ENCODE peak calls at places on chromosomes 16 and 17, in seven cellular contexts. Y is GM12878, V is ovary, P is tibial nerve, B is H1, D is A549, S is stomach. I is an unnamed sample.

GRCh38 chr16:80202831-80203230 is 338.0 kb upstream of the DYNLRB2 start:
- DNase-seq in S (no peak), P (no peak), B (no peak), V (no peak), Y (no peak), D (no peak), I (no peak)

GRCh38 chr17:55237268-55237667 is 27.5 kb upstream of the HLF start:
- DNase-seq in Y (no peak), B (no peak), S (no peak), V (no peak), D (no peak), P (no peak), I (no peak)

GRCh38 chr16:88088161-88088581 is 136.9 kb downstream of the BANP start:
- DNase-seq in D (no peak), Y (no peak), P (no peak), S (no peak), B (no peak), V (no peak), I (no peak)

GRCh38 chr16:1098266-1098991 is 2.4 kb upstream of the C1QTNF8 start:
- DNase-seq in P (no peak), D (no peak), Y (no peak), B (no peak), V (no peak), S (no peak), I (no peak)

GRCh38 chr16:275041-275621 is 613 bp downstream of the RGS11 start:
- DNase-seq in D (no peak), V (no peak), S (no peak), P (no peak), B (no peak), Y (no peak), I (no peak)

GRCh38 chr17:66944365-66945203 is 19.9 kb upstream of the CACNG4 start:
- DNase-seq in V (no peak), Y (no peak), S (no peak), P (no peak), B (no peak), D (no peak), I (no peak)

GRCh38 chr16:65769776-65770438 is 596.6 kb upstream of the CDH5 start:
- DNase-seq in P (no peak), Y (no peak), V (no peak), B (no peak), D (no peak), S (no peak), I (no peak)

GRCh38 chr17:42598905-42599304 is 10.3 kb downstream of the RETREG3 start:
- DNase-seq in Y (no peak), P (no peak), D (no peak), B (no peak), S (peak), V (no peak), I (no peak)

GRCh38 chr17:11023639-11024479 is 186.0 kb upstream of the PIRT start:
- DNase-seq in S (no peak), Y (no peak), V (no peak), D (no peak), P (no peak), B (no peak), I (no peak)

GRCh38 chr17:11031787-11032186 is 193.9 kb upstream of the PIRT start:
- DNase-seq in S (no peak), D (peak), Y (no peak), V (no peak), P (no peak), B (peak), I (no peak)

GRCh38 chr17:11026903-11027302 is 189.0 kb upstream of the PIRT start:
- DNase-seq in D (no peak), Y (no peak), P (no peak), B (no peak), S (no peak), V (no peak), I (no peak)

GRCh38 chr17:11028349-11028748 is 190.5 kb upstream of the PIRT start:
- DNase-seq in B (no peak), D (no peak), P (no peak), Y (no peak), S (no peak), V (no peak), I (no peak)
- TF ChIP-seq EP300 in B (no peak), D (no peak), P (no peak), Y (no peak), S (no peak), V (no peak), I (no peak)

DNA sequence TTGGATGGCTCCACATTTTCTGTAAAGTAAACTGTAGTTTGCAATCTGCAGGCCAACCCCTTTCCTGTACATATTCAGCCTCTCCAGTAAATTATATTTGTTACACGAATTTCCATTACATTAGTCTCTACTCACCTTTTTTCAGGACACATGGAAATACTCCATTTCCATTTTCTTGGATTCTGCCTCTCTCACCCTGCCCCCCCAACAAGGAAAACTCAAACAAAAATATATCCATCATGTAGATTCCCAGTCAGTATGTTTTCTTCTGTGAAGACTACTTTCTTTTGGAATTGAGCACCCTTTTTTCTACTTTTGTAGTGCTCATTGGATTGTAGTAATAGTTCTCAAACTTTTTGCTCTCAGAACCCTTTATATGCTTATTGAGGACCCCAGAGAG is 2.9 kb downstream of the PPM1D start:
- DNase-seq in V (no peak), B (no peak), Y (no peak), S (no peak), P (no peak), D (no peak), I (no peak)
- H3K4me3 ChIP-seq in V (peak), B (peak), Y (peak), S (peak), P (peak), D (peak), I (peak)

DNA sequence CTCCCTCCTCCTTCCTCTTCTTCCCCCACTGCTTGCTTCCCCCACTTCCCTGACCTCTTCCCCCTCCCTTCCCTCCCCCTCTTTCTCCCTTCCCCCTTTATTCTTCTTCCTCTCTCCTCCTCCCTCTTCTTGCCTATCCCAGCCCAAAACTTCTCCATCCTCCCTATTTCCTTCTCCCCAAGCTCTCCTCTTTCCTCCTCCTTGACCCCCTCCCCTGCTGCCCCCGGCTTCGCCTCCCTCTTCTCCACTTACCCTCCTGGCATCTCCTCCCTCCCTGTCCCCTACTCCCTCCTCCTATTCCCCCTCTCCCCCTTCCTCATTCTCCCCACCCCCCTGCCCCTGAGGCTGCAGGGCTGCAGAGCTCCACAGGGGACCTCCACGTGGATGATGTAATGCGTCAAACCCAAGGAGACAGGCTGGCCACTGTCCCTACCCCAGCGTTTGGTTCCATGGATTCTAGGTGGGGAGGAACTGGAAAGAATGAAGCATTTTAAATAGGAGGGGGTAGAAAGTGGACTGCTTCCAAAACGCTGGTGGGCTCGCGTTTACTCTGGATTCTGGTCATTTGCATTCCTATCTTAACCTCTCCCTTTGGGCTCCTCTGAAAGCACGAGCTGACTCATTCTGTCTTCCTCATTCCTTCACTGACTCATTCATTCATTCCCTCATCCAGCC is 687 bp upstream of the COTL1 start:
- DNase-seq in B (peak), V (peak), P (no peak), D (peak), S (no peak), Y (no peak), I (no peak)
- TF ChIP-seq EP300 in B (no peak), V (no peak), P (no peak), D (no peak), S (no peak), Y (no peak), I (no peak)

DNA sequence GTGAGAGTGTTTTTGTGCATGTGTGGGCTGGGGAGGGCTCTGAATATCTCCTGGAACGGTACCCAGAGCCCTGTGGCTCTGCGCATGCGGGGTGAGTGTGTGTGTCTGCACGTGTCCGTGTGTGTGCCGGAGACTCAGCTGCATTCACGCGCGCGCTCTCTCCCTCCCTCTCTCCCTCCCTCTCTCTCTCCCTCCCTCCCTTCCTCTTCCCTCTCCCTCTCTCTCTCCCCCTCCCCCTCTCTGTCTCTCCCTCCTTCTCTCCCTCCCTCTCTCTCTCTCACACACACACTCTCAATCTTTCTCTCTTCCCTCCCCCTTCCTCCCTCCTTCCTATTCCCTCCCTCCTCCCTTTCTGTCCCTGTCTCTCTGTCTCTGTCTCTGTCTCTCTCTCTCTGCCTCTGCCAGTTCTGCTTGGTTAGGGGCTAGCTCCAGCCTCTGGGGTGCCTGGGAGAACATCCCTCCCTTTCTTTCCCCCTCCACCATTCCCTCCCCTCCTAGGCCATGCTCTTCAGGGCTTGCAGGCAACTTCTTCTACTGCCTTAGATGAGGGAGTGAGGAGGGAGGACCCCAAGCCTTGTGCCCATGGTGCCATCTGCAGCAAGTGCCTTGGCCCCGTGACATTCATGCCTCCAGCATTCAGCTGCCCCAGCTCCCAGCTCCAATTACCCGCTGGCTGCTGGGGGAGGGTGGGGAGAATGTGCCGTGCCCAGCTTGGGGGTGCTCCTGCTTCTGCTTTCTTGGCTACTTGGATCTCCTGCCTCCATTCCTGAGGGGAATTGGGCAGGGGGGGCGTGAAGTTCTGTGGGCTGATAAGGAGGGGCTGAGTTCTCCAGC is 6.4 kb downstream of the THRA start:
- DNase-seq in S (peak), Y (peak), P (peak), B (no peak), D (no peak), V (peak), I (peak)
- H3K4me3 ChIP-seq in S (peak), Y (no peak), P (peak), B (peak), D (peak), V (peak), I (peak)

DNA sequence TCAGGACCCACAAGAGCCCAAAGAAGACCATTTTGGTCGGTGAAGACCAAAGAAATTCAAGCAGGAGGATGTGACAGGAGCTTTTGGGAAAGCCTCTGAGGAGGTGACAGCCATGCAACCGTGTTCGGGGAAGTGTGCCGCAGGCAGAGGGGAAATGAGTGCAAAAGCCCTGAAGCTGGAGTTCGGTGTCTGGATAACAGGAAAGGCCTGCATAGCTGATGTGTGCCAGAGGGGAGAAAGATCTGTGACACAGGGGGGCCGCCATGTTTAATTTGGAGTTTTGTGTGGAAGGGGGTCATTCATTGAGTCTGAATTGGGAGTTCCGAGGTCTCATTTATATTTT is 870 bp upstream of the ZC3H7A start:
- DNase-seq in D (peak), Y (no peak), V (no peak), S (no peak), B (no peak), P (no peak), I (no peak)
- TF ChIP-seq EP300 in D (no peak), Y (no peak), V (no peak), S (no peak), B (no peak), P (no peak), I (no peak)

DNA sequence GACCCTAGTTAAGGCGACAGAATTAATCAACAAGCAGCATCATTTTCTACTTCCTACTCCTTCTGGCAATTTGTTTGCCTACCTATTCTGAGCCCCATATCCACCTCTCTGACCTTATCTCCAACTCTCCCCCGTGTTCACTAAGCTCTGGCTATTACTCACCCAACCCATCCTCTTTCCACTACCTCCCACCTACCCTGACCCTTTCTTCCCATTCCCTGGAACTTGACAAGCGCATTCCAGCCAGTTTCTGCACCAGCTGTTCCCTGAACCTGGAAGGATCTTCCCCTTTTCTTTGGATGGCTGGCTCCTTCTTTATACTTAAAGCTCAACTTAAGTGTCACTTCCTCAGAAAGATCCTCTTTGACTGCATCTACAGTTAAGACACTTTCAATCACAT is 2.3 kb downstream of the DCUN1D3 start:
- DNase-seq in V (no peak), D (no peak), B (no peak), S (no peak), P (no peak), Y (no peak), I (no peak)
- H3K4me3 ChIP-seq in V (no peak), D (no peak), B (no peak), S (peak), P (no peak), Y (no peak), I (no peak)

DNA sequence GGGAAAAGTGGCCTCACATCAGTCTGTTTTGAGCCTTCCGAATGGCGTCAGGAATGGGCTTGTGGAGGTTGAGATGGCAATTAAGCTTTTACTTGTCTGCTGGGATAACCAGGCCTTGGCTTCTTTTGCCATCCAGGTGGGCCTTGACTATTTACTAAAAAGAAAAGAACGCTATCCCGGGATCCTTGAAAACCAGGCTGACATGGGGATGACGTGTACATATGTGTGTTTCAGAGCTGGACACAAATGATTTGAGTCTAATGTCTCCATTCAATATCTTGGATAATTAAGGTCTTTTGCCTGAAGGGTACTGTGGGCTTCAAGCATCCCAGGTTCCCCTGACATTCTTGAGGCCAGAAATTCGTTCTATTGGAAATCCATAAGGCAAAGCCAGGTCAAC is 32.6 kb upstream of the HOXB13 start:
- DNase-seq in S (no peak), Y (no peak), D (no peak), B (no peak), P (no peak), V (no peak), I (no peak)
- TF ChIP-seq EP300 in S (no peak), Y (no peak), D (no peak), B (no peak), P (no peak), V (no peak), I (no peak)

GRCh38 chr17:71975331-71975801 is 145.5 kb upstream of the SOX9 start:
- DNase-seq in Y (no peak), V (no peak), B (no peak), P (peak), D (no peak), S (no peak), I (peak)

GRCh38 chr17:71978435-71978834 is 142.4 kb upstream of the SOX9 start:
- DNase-seq in V (no peak), B (no peak), P (no peak), D (no peak), S (no peak), Y (no peak), I (no peak)

GRCh38 chr17:71974051-71974450 is 146.8 kb upstream of the SOX9 start:
- DNase-seq in S (no peak), Y (no peak), D (no peak), B (no peak), V (no peak), P (no peak), I (no peak)

GRCh38 chr17:71980171-71980570 is 140.6 kb upstream of the SOX9 start:
- DNase-seq in V (no peak), B (no peak), D (no peak), S (no peak), P (no peak), Y (no peak), I (no peak)

DNA sequence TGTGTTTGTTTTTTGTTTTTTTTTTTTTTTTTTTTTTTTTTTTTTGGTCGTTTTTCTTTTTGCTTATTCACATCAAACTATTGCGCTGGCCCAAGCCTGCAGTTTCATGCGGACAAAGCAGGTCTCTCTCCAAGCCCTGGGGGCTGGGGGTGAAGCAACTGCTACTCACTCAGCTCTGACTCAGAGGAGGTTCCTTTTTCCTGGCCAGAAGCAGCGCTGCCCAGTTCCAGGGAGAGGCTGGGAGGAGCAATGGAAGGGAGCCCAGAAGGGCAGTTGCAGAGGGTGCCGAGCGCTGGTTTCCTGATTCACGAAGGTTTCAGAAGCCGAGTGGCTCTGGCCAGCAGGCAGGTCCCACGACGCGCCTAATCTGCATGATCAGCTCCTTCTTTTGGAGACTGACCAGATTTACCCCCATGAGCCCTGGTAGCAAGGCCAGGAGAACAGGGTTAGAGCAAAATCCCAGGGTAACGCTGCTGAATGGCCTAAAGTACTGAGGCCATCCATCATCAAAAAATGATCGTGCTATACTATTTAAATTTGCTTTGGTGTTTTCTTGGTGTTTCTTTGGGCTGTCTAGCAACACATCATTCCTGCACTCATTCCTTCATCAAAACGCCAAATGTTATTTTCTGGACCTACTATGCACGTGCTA is 144.7 kb upstream of the SOX9 start:
- DNase-seq in V (peak), Y (no peak), S (peak), D (peak), P (peak), B (no peak), I (peak)
- H3K4me3 ChIP-seq in V (no peak), Y (no peak), S (no peak), D (no peak), P (no peak), B (no peak), I (peak)